ENCODE peak calls at places on chromosomes 3 and 15, in four cellular contexts. A is fibroblast of lung, F is IMR-90, L is HepG2. I is an unnamed sample. For H3K9me3 and H3K4me1, the result is how much of the 10 kb centered on the place peaks cover.

GRCh38 chr3:24370352-24370751 is 124.3 kb downstream of the THRB start:
- DNase-seq in F (no peak), A (no peak), L (no peak), I (no peak)

GRCh38 chr15:36401586-36401966 is 177.8 kb upstream of the CDIN1 start:
- DNase-seq in F (no peak), L (no peak), A (peak), I (no peak)

GRCh38 chr3:119913021-119913420 is 131.1 kb downstream of the NR1I2 start:
- DNase-seq in F (peak), L (no peak), A (peak), I (no peak)

GRCh38 chr15:70308011-70308761 is 210.5 kb upstream of the TLE3 start:
- DNase-seq in A (no peak), F (no peak), L (no peak), I (no peak)

GRCh38 chr15:27885226-27885625 is 213.9 kb downstream of the OCA2 start:
- DNase-seq in F (no peak), L (no peak), A (no peak), I (no peak)

GRCh38 chr3:24220859-24221657 is 273.6 kb downstream of the THRB start:
- DNase-seq in F (peak), A (peak), L (no peak), I (peak)

GRCh38 chr3:171829841-171830559 is 13.1 kb upstream of the TMEM212 start:
- DNase-seq in A (peak), L (peak), F (peak), I (peak)

GRCh38 chr3:188830955-188831354 is 340.8 kb upstream of the TPRG1 start:
- DNase-seq in L (no peak), A (peak), F (no peak), I (no peak)

GRCh38 chr3:16112910-16113504 is 61.5 kb upstream of the GALNT15 start:
- DNase-seq in F (peak), L (no peak), A (peak), I (peak)

GRCh38 chr3:54999159-54999558 is 71.3 kb upstream of the LRTM1 start:
- DNase-seq in A (peak), L (peak), F (peak), I (peak)

GRCh38 chr3:111538687-111539086 is 3.3 kb upstream of the CD96 start:
- DNase-seq in F (peak), A (peak), L (peak), I (no peak)

GRCh38 chr3:195129644-195130492 is 141.1 kb downstream of the XXYLT1 start:
- DNase-seq in A (no peak), F (peak), L (no peak), I (peak)

GRCh38 chr15:60512937-60513336 is 34.0 kb upstream of the ICE2 start:
- DNase-seq in A (no peak), F (no peak), L (no peak), I (no peak)

GRCh38 chr3:133991209-133991608 is 38.5 kb downstream of the SLCO2A1 start:
- DNase-seq in L (no peak), A (peak), F (no peak), I (peak)

GRCh38 chr3:126158016-126158911 is 22.1 kb downstream of the ALDH1L1 start:
- DNase-seq in L (no peak), F (no peak), A (no peak), I (peak)

GRCh38 chr3:39907981-39908380 is 98.6 kb downstream of the MYRIP start:
- DNase-seq in A (peak), F (no peak), L (no peak), I (no peak)

GRCh38 chr15:101469520-101470288 is 19.8 kb downstream of the PCSK6 start:
- DNase-seq in A (no peak), F (no peak), L (no peak), I (no peak)

GRCh38 chr3:100075163-100075562 is 39.1 kb downstream of the FILIP1L start:
- DNase-seq in L (no peak), A (no peak), F (no peak), I (no peak)

GRCh38 chr3:123039178-123039577 is 11.6 kb upstream of the SEMA5B start:
- DNase-seq in A (no peak), L (no peak), F (no peak), I (no peak)

GRCh38 chr3:173217127-173217526 is 76.1 kb upstream of the SPATA16 start:
- DNase-seq in L (no peak), A (peak), F (peak), I (no peak)

GRCh38 chr3:178990293-178990692 is 81.3 kb downstream of the ZMAT3 start:
- DNase-seq in L (no peak), A (no peak), F (no peak), I (no peak)

GRCh38 chr3:178986456-178986855 is 85.2 kb downstream of the ZMAT3 start:
- DNase-seq in A (no peak), L (no peak), F (no peak), I (no peak)

GRCh38 chr3:178987745-178988144 is 83.9 kb downstream of the ZMAT3 start:
- DNase-seq in L (no peak), F (no peak), A (no peak), I (no peak)

GRCh38 chr3:178989821-178990220 is 81.8 kb downstream of the ZMAT3 start:
- DNase-seq in A (no peak), L (no peak), F (no peak), I (no peak)
- H3K9me3 ChIP-seq in A (under half), L (under half), F (under half), I (under half)

GRCh38 chr15:64501396-64501716 is 41.0 kb downstream of the ZNF609 start:
- DNase-seq in A (no peak), L (no peak), F (no peak), I (no peak)

GRCh38 chr15:64503197-64503596 is 42.8 kb downstream of the ZNF609 start:
- DNase-seq in F (peak), L (no peak), A (peak), I (no peak)

GRCh38 chr15:64503640-64504039 is 43.3 kb downstream of the ZNF609 start:
- DNase-seq in F (no peak), L (no peak), A (no peak), I (no peak)

GRCh38 chr15:64502537-64502936 is 42.2 kb downstream of the ZNF609 start:
- DNase-seq in F (peak), A (no peak), L (no peak), I (no peak)

GRCh38 chr15:64500695-64501395 is 40.5 kb downstream of the ZNF609 start:
- DNase-seq in L (no peak), A (no peak), F (no peak), I (no peak)
- H3K4me1 ChIP-seq in L (under half), A (under half), F (under half), I (under half)

DNA sequence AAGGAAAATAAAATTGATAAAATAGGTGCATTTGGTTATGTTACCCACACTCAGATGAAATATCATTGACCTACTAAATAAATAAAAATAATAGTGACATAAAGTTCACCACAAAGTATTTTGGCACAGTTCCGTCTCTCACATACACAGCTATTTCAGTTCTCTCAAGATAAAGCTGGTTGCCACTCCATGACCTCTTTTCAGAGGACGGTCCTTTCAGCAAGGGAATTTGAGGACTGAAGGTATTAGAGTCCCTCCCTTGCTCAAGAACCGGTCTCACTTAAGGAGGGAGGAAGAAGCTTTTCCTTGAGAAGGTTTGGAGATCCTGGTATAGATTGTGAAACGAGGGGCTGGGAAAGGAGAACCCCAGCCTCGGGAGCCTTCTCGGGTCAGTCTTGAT is 285.5 kb upstream of the CFAP20DC start:
- DNase-seq in A (no peak), L (no peak), F (no peak), I (no peak)
- H2AFZ ChIP-seq in A (no peak), L (no peak), F (no peak), I (no peak)

DNA sequence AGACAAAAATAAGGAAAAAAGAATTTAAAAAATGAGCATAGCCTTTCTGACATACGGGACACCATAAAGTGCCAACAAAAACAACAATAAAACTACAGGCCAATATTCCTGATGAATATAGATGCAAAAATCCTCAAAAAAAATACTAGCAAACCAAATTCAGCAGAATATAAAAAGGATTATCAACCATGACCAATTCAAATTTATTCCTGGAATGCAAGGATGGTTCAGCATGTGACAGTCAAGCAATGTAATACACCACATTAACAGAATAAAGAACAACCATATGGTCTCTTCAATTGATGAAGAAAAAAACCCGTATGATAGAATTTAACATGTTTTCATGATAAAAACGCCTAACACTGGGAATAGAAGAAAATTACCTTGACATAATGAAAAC is 341.7 kb downstream of the PYDC2 start:
- DNase-seq in L (no peak), A (no peak), F (no peak), I (no peak)
- H3K9me3 ChIP-seq in L (under half), A (under half), F (under half), I (under half)

GRCh38 chr15:59280855-59281254 is 74.2 kb downstream of the LDHAL6B start:
- DNase-seq in F (no peak), A (no peak), L (no peak), I (no peak)

GRCh38 chr15:59279023-59279422 is 72.4 kb downstream of the LDHAL6B start:
- DNase-seq in F (no peak), A (no peak), L (peak), I (no peak)

GRCh38 chr15:59276225-59277178 is 69.9 kb downstream of the LDHAL6B start:
- DNase-seq in L (peak), F (no peak), A (no peak), I (no peak)

GRCh38 chr15:59281699-59282098 is 75.1 kb downstream of the LDHAL6B start:
- DNase-seq in F (no peak), A (no peak), L (peak), I (no peak)

DNA sequence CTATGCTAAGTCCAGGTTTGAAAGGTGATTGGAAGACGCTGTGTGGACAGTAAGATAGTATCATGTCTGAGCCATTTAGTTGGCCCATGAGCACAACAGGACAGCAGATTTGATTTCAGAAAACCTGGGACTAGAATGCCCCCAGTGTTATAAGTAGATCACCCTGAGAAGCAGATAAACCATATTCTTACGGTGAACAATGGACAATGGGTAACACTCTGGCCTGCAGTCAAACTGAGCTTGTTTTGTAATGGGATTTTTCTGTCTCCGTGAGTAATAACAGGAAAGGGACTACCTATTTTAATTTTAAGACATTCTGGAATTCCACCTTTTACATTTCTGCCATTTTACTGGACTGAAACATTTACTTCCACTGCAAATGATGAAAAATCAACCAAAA is 71.5 kb downstream of the LDHAL6B start:
- DNase-seq in F (no peak), A (no peak), L (peak), I (no peak)
- H3K4me1 ChIP-seq in F (under half), A (under half), L (half or more), I (under half)

GRCh38 chr3:183933160-183933559 is 48.5 kb upstream of the PARL start:
- DNase-seq in L (no peak), A (no peak), F (no peak), I (no peak)

GRCh38 chr3:183930069-183930468 is 45.4 kb upstream of the PARL start:
- DNase-seq in A (no peak), F (no peak), L (peak), I (no peak)

GRCh38 chr3:183937601-183938286 is 53.1 kb upstream of the PARL start:
- DNase-seq in A (no peak), L (no peak), F (no peak), I (no peak)

GRCh38 chr3:183927059-183927458 is 42.4 kb upstream of the PARL start:
- DNase-seq in A (no peak), L (no peak), F (no peak), I (no peak)

DNA sequence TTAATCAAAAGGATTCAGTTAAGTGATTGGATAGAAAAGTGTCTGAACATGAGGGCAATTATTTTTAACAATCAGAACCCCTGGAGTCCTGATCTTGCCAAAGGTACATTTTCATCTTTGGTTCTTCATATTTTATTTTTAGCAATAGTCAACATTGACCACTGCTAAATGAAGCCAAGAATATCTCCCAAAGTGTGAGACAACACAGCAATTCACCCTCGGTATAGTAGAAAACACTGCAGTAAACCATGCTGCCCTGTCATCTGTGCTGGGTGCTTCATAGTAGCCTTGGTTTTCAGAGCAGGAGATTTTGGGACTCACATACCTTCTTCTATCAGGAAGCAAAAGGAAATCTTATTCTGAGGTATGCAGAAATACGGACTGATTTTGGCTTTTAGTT is 47.2 kb upstream of the PARL start:
- DNase-seq in L (no peak), F (no peak), A (no peak), I (no peak)
- H2AFZ ChIP-seq in L (no peak), F (no peak), A (no peak), I (no peak)

GRCh38 chr3:197891-198491 is 1.4 kb downstream of the CHL1 start:
- DNase-seq in A (no peak), F (no peak), L (no peak), I (no peak)

GRCh38 chr3:196322-197153 is at the start of gene CHL1:
- DNase-seq in A (peak), L (no peak), F (no peak), I (no peak)

GRCh38 chr3:200747-201146 is 4.2 kb downstream of the CHL1 start:
- DNase-seq in A (no peak), L (no peak), F (no peak), I (no peak)

GRCh38 chr3:197154-197855 is 742 bp downstream of the CHL1 start:
- DNase-seq in F (no peak), L (no peak), A (no peak), I (no peak)

DNA sequence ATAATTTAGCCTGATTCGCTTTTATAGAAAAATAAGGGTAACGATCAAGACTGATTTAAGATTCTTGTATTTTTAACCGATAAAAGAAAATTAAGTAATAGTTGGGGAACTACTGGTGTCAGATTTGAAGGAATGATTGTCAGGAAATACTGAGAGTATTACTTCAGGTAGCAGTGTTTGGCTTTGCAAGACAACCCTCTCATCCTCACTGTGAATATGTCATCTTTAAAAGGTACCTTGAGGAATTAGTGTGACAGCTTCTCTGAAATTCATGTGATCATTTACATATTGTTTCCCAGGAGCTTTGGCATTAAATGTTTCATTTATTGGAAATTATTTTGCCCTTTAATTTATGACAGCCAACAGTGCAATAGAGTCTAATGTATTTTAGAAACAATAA is 3.3 kb downstream of the CHL1 start:
- DNase-seq in A (no peak), L (no peak), F (no peak), I (no peak)
- H3K9me3 ChIP-seq in A (under half), L (under half), F (under half), I (under half)

DNA sequence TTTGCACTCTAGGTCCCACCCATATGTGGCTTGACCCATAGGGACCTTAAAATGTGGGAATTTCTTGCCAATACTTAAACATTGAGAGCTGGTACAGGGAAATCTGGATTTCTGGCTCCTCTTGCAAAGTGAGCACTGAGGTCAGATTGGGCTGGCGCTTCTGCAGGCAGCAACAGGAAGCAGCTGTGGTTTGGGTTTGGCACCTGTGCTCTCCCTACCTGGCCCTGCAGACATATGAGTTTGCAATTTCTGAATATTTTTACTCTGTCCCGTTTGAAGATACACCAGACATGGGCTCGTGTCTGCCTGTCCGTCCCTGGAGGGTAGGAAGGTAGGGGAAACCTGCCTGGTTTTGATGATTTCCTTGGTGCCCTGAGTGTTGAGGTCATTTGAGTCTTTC is 74.8 kb upstream of the SEC13 start:
- DNase-seq in F (no peak), L (no peak), A (no peak), I (no peak)
- H3K4me1 ChIP-seq in F (under half), L (under half), A (under half), I (under half)

I was measured in osteoblast.